ENCODE peak calls at places on chromosomes 4 and X, in six cellular contexts. One of them, this sample, is unnamed.

GRCh38 chr4:187668683-187669082 is 326.9 kb upstream of the ZFP42 start:
- DNase-seq in fibroblast of mammary gland: peak
- DNase-seq in CD8-positive, alpha-beta T cell: no peak
- DNase-seq in fibroblast of the aortic adventitia: no peak
- DNase-seq in lower leg skin: no peak
- DNase-seq in adrenal gland: no peak
- DNase-seq in this sample: no peak

GRCh38 chr4:92606227-92606626 is 302.5 kb downstream of the GRID2 start:
- DNase-seq in fibroblast of mammary gland: no peak
- DNase-seq in CD8-positive, alpha-beta T cell: no peak
- DNase-seq in fibroblast of the aortic adventitia: no peak
- DNase-seq in lower leg skin: no peak
- DNase-seq in adrenal gland: no peak
- DNase-seq in this sample: no peak

GRCh38 chrX:12007881-12008280 is 130.4 kb upstream of the FRMPD4 start:
- DNase-seq in fibroblast of mammary gland: peak
- DNase-seq in CD8-positive, alpha-beta T cell: no peak
- DNase-seq in fibroblast of the aortic adventitia: peak
- DNase-seq in lower leg skin: no peak
- DNase-seq in adrenal gland: no peak
- DNase-seq in this sample: peak

GRCh38 chrX:10617186-10617963 is 3.0 kb downstream of the MID1 start:
- DNase-seq in fibroblast of mammary gland: no peak
- DNase-seq in CD8-positive, alpha-beta T cell: no peak
- DNase-seq in fibroblast of the aortic adventitia: no peak
- DNase-seq in lower leg skin: no peak
- DNase-seq in adrenal gland: no peak
- DNase-seq in this sample: no peak

GRCh38 chrX:18377802-18378201 is 23.3 kb upstream of the SCML2 start:
- DNase-seq in fibroblast of mammary gland: peak
- DNase-seq in CD8-positive, alpha-beta T cell: no peak
- DNase-seq in fibroblast of the aortic adventitia: peak
- DNase-seq in lower leg skin: no peak
- DNase-seq in adrenal gland: peak
- DNase-seq in this sample: peak

GRCh38 chr4:6446538-6447451 is 25.6 kb downstream of the PPP2R2C start:
- DNase-seq in fibroblast of mammary gland: no peak
- DNase-seq in CD8-positive, alpha-beta T cell: no peak
- DNase-seq in fibroblast of the aortic adventitia: no peak
- DNase-seq in lower leg skin: no peak
- DNase-seq in adrenal gland: peak
- DNase-seq in this sample: no peak

GRCh38 chrX:23937100-23937499 is 29.3 kb downstream of the CXorf58 start:
- DNase-seq in fibroblast of mammary gland: peak
- DNase-seq in CD8-positive, alpha-beta T cell: no peak
- DNase-seq in fibroblast of the aortic adventitia: no peak
- DNase-seq in lower leg skin: no peak
- DNase-seq in adrenal gland: no peak
- DNase-seq in this sample: peak

GRCh38 chr4:5893013-5893580 is at the start of gene CRMP1:
- DNase-seq in fibroblast of mammary gland: no peak
- DNase-seq in CD8-positive, alpha-beta T cell: no peak
- DNase-seq in fibroblast of the aortic adventitia: no peak
- DNase-seq in lower leg skin: no peak
- DNase-seq in adrenal gland: no peak
- DNase-seq in this sample: no peak

GRCh38 chrX:134513091-134513490 is 53.1 kb downstream of the HPRT1 start:
- DNase-seq in fibroblast of mammary gland: peak
- DNase-seq in CD8-positive, alpha-beta T cell: no peak
- DNase-seq in fibroblast of the aortic adventitia: no peak
- DNase-seq in lower leg skin: no peak
- DNase-seq in adrenal gland: no peak
- DNase-seq in this sample: no peak

GRCh38 chrX:135931644-135932487 is 38.4 kb downstream of the SAGE1 start:
- DNase-seq in fibroblast of mammary gland: peak
- DNase-seq in CD8-positive, alpha-beta T cell: no peak
- DNase-seq in fibroblast of the aortic adventitia: peak
- DNase-seq in lower leg skin: no peak
- DNase-seq in adrenal gland: peak
- DNase-seq in this sample: peak

GRCh38 chr4:99808260-99808857 is 8.3 kb upstream of the DAPP1 start:
- DNase-seq in fibroblast of mammary gland: peak
- DNase-seq in CD8-positive, alpha-beta T cell: peak
- DNase-seq in fibroblast of the aortic adventitia: peak
- DNase-seq in lower leg skin: no peak
- DNase-seq in adrenal gland: peak
- DNase-seq in this sample: peak

GRCh38 chrX:154541896-154542722 is 4.5 kb downstream of the G6PD start:
- DNase-seq in fibroblast of mammary gland: peak
- DNase-seq in CD8-positive, alpha-beta T cell: peak
- DNase-seq in fibroblast of the aortic adventitia: peak
- DNase-seq in lower leg skin: peak
- DNase-seq in adrenal gland: peak
- DNase-seq in this sample: peak

GRCh38 chrX:154542723-154543424 is 3.8 kb downstream of the G6PD start:
- DNase-seq in fibroblast of mammary gland: no peak
- DNase-seq in CD8-positive, alpha-beta T cell: peak
- DNase-seq in fibroblast of the aortic adventitia: no peak
- DNase-seq in lower leg skin: no peak
- DNase-seq in adrenal gland: no peak
- DNase-seq in this sample: no peak

GRCh38 chrX:154541589-154541895 is 5.1 kb downstream of the G6PD start:
- DNase-seq in fibroblast of mammary gland: no peak
- DNase-seq in CD8-positive, alpha-beta T cell: no peak
- DNase-seq in fibroblast of the aortic adventitia: no peak
- DNase-seq in lower leg skin: no peak
- DNase-seq in adrenal gland: no peak
- DNase-seq in this sample: no peak

GRCh38 chrX:154539077-154539476 is 7.6 kb downstream of the G6PD start:
- DNase-seq in fibroblast of mammary gland: no peak
- DNase-seq in CD8-positive, alpha-beta T cell: no peak
- DNase-seq in fibroblast of the aortic adventitia: no peak
- DNase-seq in lower leg skin: no peak
- DNase-seq in adrenal gland: no peak
- DNase-seq in this sample: no peak

GRCh38 chrX:154540897-154541535 is 5.6 kb downstream of the G6PD start:
- DNase-seq in fibroblast of mammary gland: no peak
- DNase-seq in CD8-positive, alpha-beta T cell: no peak
- DNase-seq in fibroblast of the aortic adventitia: no peak
- DNase-seq in lower leg skin: no peak
- DNase-seq in adrenal gland: peak
- DNase-seq in this sample: no peak
- H3K4me3 ChIP-seq in fibroblast of mammary gland: no peak
- H3K4me3 ChIP-seq in CD8-positive, alpha-beta T cell: no peak
- H3K4me3 ChIP-seq in fibroblast of the aortic adventitia: no peak
- H3K4me3 ChIP-seq in lower leg skin: no peak
- H3K4me3 ChIP-seq in adrenal gland: no peak
- H3K4me3 ChIP-seq in this sample: no peak

GRCh38 chr4:2186133-2186864 is 55.6 kb downstream of the HAUS3 start:
- DNase-seq in fibroblast of mammary gland: peak
- DNase-seq in CD8-positive, alpha-beta T cell: no peak
- DNase-seq in fibroblast of the aortic adventitia: peak
- DNase-seq in lower leg skin: no peak
- DNase-seq in adrenal gland: no peak
- DNase-seq in this sample: peak
- TF ChIP-seq CTCF in fibroblast of mammary gland: peak
- TF ChIP-seq CTCF in CD8-positive, alpha-beta T cell: no peak
- TF ChIP-seq CTCF in fibroblast of the aortic adventitia: peak
- TF ChIP-seq CTCF in lower leg skin: no peak
- TF ChIP-seq CTCF in adrenal gland: no peak
- TF ChIP-seq CTCF in this sample: peak

GRCh38 chr4:133150643-133151300 is 1.7 kb downstream of the PCDH10 start:
- DNase-seq in fibroblast of mammary gland: no peak
- DNase-seq in CD8-positive, alpha-beta T cell: no peak
- DNase-seq in fibroblast of the aortic adventitia: no peak
- DNase-seq in lower leg skin: no peak
- DNase-seq in adrenal gland: no peak
- DNase-seq in this sample: peak

GRCh38 chr4:133152330-133152791 is 3.3 kb downstream of the PCDH10 start:
- DNase-seq in fibroblast of mammary gland: no peak
- DNase-seq in CD8-positive, alpha-beta T cell: no peak
- DNase-seq in fibroblast of the aortic adventitia: no peak
- DNase-seq in lower leg skin: peak
- DNase-seq in adrenal gland: no peak
- DNase-seq in this sample: peak

GRCh38 chr4:133151301-133151680 is 2.2 kb downstream of the PCDH10 start:
- DNase-seq in fibroblast of mammary gland: no peak
- DNase-seq in CD8-positive, alpha-beta T cell: no peak
- DNase-seq in fibroblast of the aortic adventitia: no peak
- DNase-seq in lower leg skin: peak
- DNase-seq in adrenal gland: no peak
- DNase-seq in this sample: peak

GRCh38 chr4:133152801-133153526 is 3.9 kb downstream of the PCDH10 start:
- DNase-seq in fibroblast of mammary gland: no peak
- DNase-seq in CD8-positive, alpha-beta T cell: no peak
- DNase-seq in fibroblast of the aortic adventitia: no peak
- DNase-seq in lower leg skin: no peak
- DNase-seq in adrenal gland: no peak
- DNase-seq in this sample: peak

GRCh38 chr4:133151681-133152329 is 2.7 kb downstream of the PCDH10 start:
- DNase-seq in fibroblast of mammary gland: no peak
- DNase-seq in CD8-positive, alpha-beta T cell: no peak
- DNase-seq in fibroblast of the aortic adventitia: no peak
- DNase-seq in lower leg skin: peak
- DNase-seq in adrenal gland: no peak
- DNase-seq in this sample: peak
- H3K4me3 ChIP-seq in fibroblast of mammary gland: no peak
- H3K4me3 ChIP-seq in CD8-positive, alpha-beta T cell: no peak
- H3K4me3 ChIP-seq in fibroblast of the aortic adventitia: peak
- H3K4me3 ChIP-seq in lower leg skin: no peak
- H3K4me3 ChIP-seq in adrenal gland: peak
- H3K4me3 ChIP-seq in this sample: peak

GRCh38 chrX:27555514-27555913 is 34.6 kb upstream of the DCAF8L2 start:
- DNase-seq in fibroblast of mammary gland: peak
- DNase-seq in CD8-positive, alpha-beta T cell: no peak
- DNase-seq in fibroblast of the aortic adventitia: peak
- DNase-seq in lower leg skin: no peak
- DNase-seq in adrenal gland: no peak
- DNase-seq in this sample: peak
- TF ChIP-seq CTCF in fibroblast of mammary gland: peak
- TF ChIP-seq CTCF in CD8-positive, alpha-beta T cell: no peak
- TF ChIP-seq CTCF in fibroblast of the aortic adventitia: peak
- TF ChIP-seq CTCF in lower leg skin: no peak
- TF ChIP-seq CTCF in adrenal gland: peak
- TF ChIP-seq CTCF in this sample: peak

DNA sequence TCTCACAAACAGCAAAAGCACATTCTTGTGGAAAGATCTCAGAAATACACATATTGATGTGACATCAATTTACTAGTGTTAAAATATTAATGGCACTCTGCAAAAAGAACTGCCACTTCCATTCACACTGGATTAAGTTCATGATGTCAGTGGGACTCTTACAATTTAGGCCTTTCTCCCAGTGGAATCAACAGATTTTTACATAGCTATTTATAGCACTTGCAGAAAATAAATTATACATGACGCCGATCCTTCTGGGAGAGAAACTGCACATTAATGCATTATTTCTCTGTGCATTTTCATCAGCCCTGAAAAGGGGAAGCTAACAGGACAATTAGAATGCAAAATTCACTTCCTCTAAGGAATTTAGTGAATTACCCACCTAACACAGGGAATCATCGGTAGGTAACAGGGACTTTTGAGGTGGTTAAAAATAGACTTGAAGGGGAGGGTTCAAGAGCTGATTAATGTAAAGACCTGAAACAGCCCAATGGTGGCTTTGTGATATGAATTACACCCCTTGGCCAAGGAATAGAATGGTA is 15.7 kb downstream of the LGI2 start:
- DNase-seq in fibroblast of mammary gland: no peak
- DNase-seq in CD8-positive, alpha-beta T cell: no peak
- DNase-seq in fibroblast of the aortic adventitia: no peak
- DNase-seq in lower leg skin: no peak
- DNase-seq in adrenal gland: no peak
- DNase-seq in this sample: no peak
- H3K4me3 ChIP-seq in fibroblast of mammary gland: no peak
- H3K4me3 ChIP-seq in CD8-positive, alpha-beta T cell: no peak
- H3K4me3 ChIP-seq in fibroblast of the aortic adventitia: no peak
- H3K4me3 ChIP-seq in lower leg skin: no peak
- H3K4me3 ChIP-seq in adrenal gland: no peak
- H3K4me3 ChIP-seq in this sample: no peak

GRCh38 chr4:180058731-180059215 is 2184.4 kb upstream of the TENM3 start:
- DNase-seq in fibroblast of mammary gland: peak
- DNase-seq in CD8-positive, alpha-beta T cell: no peak
- DNase-seq in fibroblast of the aortic adventitia: peak
- DNase-seq in lower leg skin: no peak
- DNase-seq in adrenal gland: peak
- DNase-seq in this sample: peak

GRCh38 chr4:180060159-180060889 is 2182.9 kb upstream of the TENM3 start:
- DNase-seq in fibroblast of mammary gland: peak
- DNase-seq in CD8-positive, alpha-beta T cell: no peak
- DNase-seq in fibroblast of the aortic adventitia: no peak
- DNase-seq in lower leg skin: no peak
- DNase-seq in adrenal gland: no peak
- DNase-seq in this sample: peak

GRCh38 chr4:180059216-180059881 is 2183.9 kb upstream of the TENM3 start:
- DNase-seq in fibroblast of mammary gland: no peak
- DNase-seq in CD8-positive, alpha-beta T cell: no peak
- DNase-seq in fibroblast of the aortic adventitia: no peak
- DNase-seq in lower leg skin: no peak
- DNase-seq in adrenal gland: peak
- DNase-seq in this sample: no peak

GRCh38 chr4:180057891-180058643 is 2185.1 kb upstream of the TENM3 start:
- DNase-seq in fibroblast of mammary gland: peak
- DNase-seq in CD8-positive, alpha-beta T cell: no peak
- DNase-seq in fibroblast of the aortic adventitia: no peak
- DNase-seq in lower leg skin: peak
- DNase-seq in adrenal gland: peak
- DNase-seq in this sample: peak

DNA sequence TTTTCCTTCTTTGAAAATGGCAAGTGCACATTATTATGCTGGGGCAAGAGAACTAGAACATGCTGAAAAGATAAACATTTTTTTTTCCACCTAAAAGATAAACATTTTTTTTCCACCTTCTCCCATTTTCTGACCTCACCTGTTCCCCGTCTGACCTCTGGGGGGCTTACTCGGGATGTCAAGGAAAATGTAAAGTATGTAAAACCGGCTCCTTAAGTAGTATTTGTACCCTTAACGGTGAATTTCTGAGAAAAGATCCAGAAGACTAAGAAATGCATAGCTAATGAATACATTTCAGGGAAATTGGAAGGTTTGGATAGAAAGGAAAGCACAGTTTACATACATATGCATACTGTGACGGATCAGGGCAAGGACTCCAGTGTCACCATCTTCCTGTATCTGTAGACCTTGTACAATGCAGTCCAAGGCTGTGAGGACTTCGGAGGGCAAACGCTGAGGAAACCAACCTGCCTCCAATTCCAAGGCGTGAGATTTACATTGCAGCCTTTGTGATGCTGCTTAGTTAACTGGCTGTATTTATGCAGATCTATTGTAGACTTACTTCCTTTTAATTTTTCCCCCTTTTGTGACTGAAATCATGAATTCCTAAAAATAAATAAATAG is 2185.9 kb upstream of the TENM3 start:
- DNase-seq in fibroblast of mammary gland: no peak
- DNase-seq in CD8-positive, alpha-beta T cell: no peak
- DNase-seq in fibroblast of the aortic adventitia: no peak
- DNase-seq in lower leg skin: no peak
- DNase-seq in adrenal gland: peak
- DNase-seq in this sample: no peak
- TF ChIP-seq CTCF in fibroblast of mammary gland: no peak
- TF ChIP-seq CTCF in CD8-positive, alpha-beta T cell: no peak
- TF ChIP-seq CTCF in fibroblast of the aortic adventitia: peak
- TF ChIP-seq CTCF in lower leg skin: no peak
- TF ChIP-seq CTCF in adrenal gland: peak
- TF ChIP-seq CTCF in this sample: no peak

This sample was measured in choroid plexus epithelial cell.